ENCODE peak calls at places on chromosomes 4 and X, in six cellular contexts. D, M, F, L, G and W are unnamed samples. For H3K4me1, the result is how much of the 10 kb centered on the place peaks cover.

GRCh38 chrX:110004210-110004609 is 1.3 kb downstream of the TMEM164 start:
- DNase-seq in D (no peak), M (peak), F (no peak), L (no peak), G (no peak), W (peak)

GRCh38 chr4:78951862-78952472 is 12.7 kb upstream of the PAQR3 start:
- DNase-seq in D (peak), M (peak), F (peak), L (peak), G (peak), W (no peak)

GRCh38 chr4:6991249-6991648 is 51.9 kb upstream of the TADA2B start:
- DNase-seq in D (no peak), M (no peak), F (no peak), L (no peak), G (no peak), W (no peak)

GRCh38 chr4:93063325-93063724 is 759.6 kb downstream of the GRID2 start:
- DNase-seq in D (no peak), M (peak), F (no peak), L (no peak), G (no peak), W (no peak)

GRCh38 chr4:82954212-82954611 is 53.7 kb downstream of the THAP9 start:
- DNase-seq in D (no peak), M (no peak), F (no peak), L (no peak), G (no peak), W (no peak)

GRCh38 chr4:140743194-140743931 is 12.8 kb downstream of the TBC1D9 start:
- DNase-seq in D (no peak), M (peak), F (peak), L (no peak), G (peak), W (no peak)

GRCh38 chrX:127574829-127575228 is 477.4 kb downstream of the ACTRT1 start:
- DNase-seq in D (no peak), M (no peak), F (no peak), L (no peak), G (no peak), W (no peak)

GRCh38 chr4:3211866-3212265 is 37.1 kb upstream of the MSANTD1 start:
- DNase-seq in D (no peak), M (no peak), F (no peak), L (no peak), G (no peak), W (no peak)

GRCh38 chr4:120000591-120001296 is 65.9 kb downstream of the MAD2L1 start:
- DNase-seq in D (no peak), M (no peak), F (no peak), L (no peak), G (no peak), W (no peak)

GRCh38 chr4:158316264-158316663 is 106.0 kb downstream of the TMEM144 start:
- DNase-seq in D (no peak), M (no peak), F (peak), L (no peak), G (no peak), W (no peak)

GRCh38 chr4:140861359-140862181 is 105.4 kb upstream of the TBC1D9 start:
- DNase-seq in D (peak), M (peak), F (peak), L (peak), G (peak), W (peak)

GRCh38 chr4:182918044-182918607 is 940 bp upstream of the DCTD start:
- DNase-seq in D (peak), M (no peak), F (peak), L (no peak), G (no peak), W (no peak)

DNA sequence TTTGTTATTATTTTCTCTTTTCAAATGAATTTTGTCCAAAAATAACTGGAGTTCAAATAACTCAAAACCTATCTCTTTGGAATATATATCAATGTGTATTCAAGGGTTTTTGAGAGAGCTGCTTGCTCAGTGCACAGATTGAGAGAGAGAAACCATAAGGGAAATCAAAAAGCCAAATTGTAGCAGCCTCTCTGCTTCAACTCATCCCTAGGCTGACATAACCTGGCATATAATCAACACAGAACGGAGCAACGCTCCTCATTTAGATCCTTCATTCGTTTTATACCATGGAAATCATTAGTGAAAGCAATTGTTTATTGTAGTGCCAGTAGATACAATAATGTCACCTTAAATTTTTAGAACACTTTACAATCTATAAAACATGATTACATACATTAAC is 1.8 kb upstream of the GPM6A start:
- DNase-seq in D (no peak), M (no peak), F (no peak), L (no peak), G (no peak), W (no peak)
- H3K4me3 ChIP-seq in D (no peak), M (no peak), F (no peak), L (no peak), G (no peak), W (no peak)

GRCh38 chr4:89303989-89304388 is 3.6 kb downstream of the GPRIN3 start:
- DNase-seq in D (no peak), M (no peak), F (no peak), L (no peak), G (no peak), W (no peak)
- H3K4me1 ChIP-seq in D (half or more), M (under half), F (under half), L (under half), G (under half), W (under half)

GRCh38 chrX:54534271-54534670 is 4.3 kb downstream of the GNL3L start:
- DNase-seq in D (no peak), M (no peak), F (no peak), L (no peak), G (no peak), W (no peak)

GRCh38 chrX:54530358-54530900 is 410 bp downstream of the GNL3L start:
- DNase-seq in D (peak), M (no peak), F (peak), L (no peak), G (peak), W (peak)

GRCh38 chrX:54529559-54530357 is at the start of gene GNL3L:
- DNase-seq in D (peak), M (peak), F (peak), L (peak), G (peak), W (peak)

DNA sequence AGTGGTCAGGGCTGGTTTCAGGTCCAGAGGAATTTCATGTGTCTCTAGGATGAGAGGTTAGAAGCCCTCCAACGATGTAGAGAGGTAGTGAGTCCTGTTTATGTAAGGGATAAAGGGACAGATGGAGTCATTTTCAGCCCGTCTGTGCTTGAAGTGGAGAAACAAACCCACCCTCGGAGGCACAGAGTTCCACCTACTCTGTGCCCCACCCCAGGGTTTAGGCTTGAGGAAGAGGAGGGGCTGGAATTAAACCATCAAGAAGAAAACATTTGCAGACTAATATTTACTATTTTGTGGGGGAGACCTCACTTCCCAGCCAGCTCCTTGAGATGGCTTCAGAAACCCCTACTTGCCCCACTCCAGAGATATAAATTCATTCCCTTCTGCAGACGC is 857 bp upstream of the GNL3L start:
- DNase-seq in D (no peak), M (no peak), F (no peak), L (no peak), G (no peak), W (no peak)
- H3K4me3 ChIP-seq in D (peak), M (peak), F (peak), L (peak), G (peak), W (no peak)

DNA sequence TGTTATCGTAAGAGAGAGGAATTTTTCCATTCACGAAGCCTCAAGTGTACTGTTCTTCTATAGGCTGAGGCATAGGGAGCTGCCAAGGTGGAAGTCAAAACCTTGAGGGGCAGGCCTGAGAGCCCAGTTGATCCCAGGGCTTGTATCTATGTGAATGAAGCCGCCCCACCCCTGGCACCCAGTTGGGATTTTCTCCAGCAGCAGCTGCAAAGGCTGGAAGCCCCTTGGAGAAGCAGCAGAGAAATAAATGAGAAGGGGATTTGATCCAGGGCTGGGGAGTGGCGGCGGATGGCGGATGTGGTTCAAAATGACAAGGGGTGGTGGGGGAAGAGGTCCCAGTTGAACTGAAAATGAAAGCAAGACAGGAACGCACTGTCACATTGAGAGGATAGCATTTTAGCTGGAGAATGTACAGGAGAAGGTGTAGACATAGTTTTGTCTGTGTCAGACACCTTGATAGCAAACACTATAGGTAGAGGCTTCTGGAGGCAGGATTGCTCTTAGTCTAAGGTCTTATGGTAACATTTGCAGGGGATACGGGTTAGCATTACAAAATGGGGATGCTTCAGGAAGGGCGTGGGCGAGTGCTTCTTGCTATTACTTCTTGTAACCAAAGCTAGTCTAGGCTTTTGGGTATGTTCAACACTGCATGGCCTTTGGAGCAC is 32.6 kb downstream of the DOCK11 start:
- DNase-seq in D (peak), M (no peak), F (no peak), L (no peak), G (peak), W (no peak)
- H3K4me1 ChIP-seq in D (half or more), M (under half), F (under half), L (under half), G (under half), W (under half)

GRCh38 chrX:149499766-149500165 is 5.3 kb downstream of the IDS start:
- DNase-seq in D (no peak), M (no peak), F (no peak), L (no peak), G (no peak), W (no peak)
- H3K4me3 ChIP-seq in D (no peak), M (no peak), F (no peak), L (no peak), G (no peak), W (no peak)